ENCODE peak calls at places on chromosomes 1 and 21, in four cellular contexts. L is ureter; V is activated CD4-positive, alpha-beta T cell treated with anti-CD3 and anti-CD28 coated beads for 36 hours; P is neural crest cell. H is an unnamed sample.

GRCh38 chr1:210024996-210025395 is 87.0 kb downstream of the SYT14 start:
- DNase-seq in V (no peak), L (no peak), P (no peak), H (no peak)

GRCh38 chr21:23574932-23575331 is 2032.3 kb downstream of the MRPL39 start:
- DNase-seq in P (no peak), V (no peak), L (no peak), H (no peak)

GRCh38 chr1:31583995-31584868 is 7.9 kb downstream of the TINAGL1 start:
- DNase-seq in P (no peak), V (no peak), L (peak; percentile 88), H (peak; percentile 86)

GRCh38 chr1:234134878-234135277 is 230.4 kb downstream of the SLC35F3 start:
- DNase-seq in V (no peak), P (no peak), L (no peak), H (no peak)

GRCh38 chr1:212137854-212138253 is 102.3 kb downstream of the DTL start:
- DNase-seq in P (no peak), V (no peak), L (no peak), H (no peak)

GRCh38 chr1:3545363-3546047 is 65.8 kb downstream of the MEGF6 start:
- DNase-seq in V (no peak), L (no peak), P (no peak), H (no peak)

GRCh38 chr1:209655832-209656231 is 3.6 kb upstream of the LAMB3 start:
- DNase-seq in L (no peak), V (no peak), P (no peak), H (no peak)

GRCh38 chr1:230158422-230159291 is 91.6 kb downstream of the GALNT2 start:
- DNase-seq in V (no peak), L (no peak), P (no peak), H (no peak)

GRCh38 chr1:11981378-11982009 is 1.2 kb downstream of the MFN2 start:
- DNase-seq in L (no peak), P (no peak), V (no peak), H (no peak)

GRCh38 chr1:204684551-204685235 is 845 bp downstream of the LRRN2 start:
- DNase-seq in P (peak; percentile 35), L (no peak), V (peak; percentile 27), H (no peak)

GRCh38 chr1:51644533-51645197 is 27.8 kb downstream of the OSBPL9 start:
- DNase-seq in L (no peak), V (no peak), P (no peak), H (no peak)

GRCh38 chr1:200542162-200542561 is 78.4 kb downstream of the KIF14 start:
- DNase-seq in V (no peak), P (no peak), L (no peak), H (no peak)

GRCh38 chr1:157301477-157302198 is 163.4 kb upstream of the ETV3 start:
- DNase-seq in P (no peak), V (no peak), L (no peak), H (no peak)